ENCODE peak calls at places on chromosomes 11 and 22, in four cellular contexts. M is Panc1, F is stomach, P is endothelial cell of umbilical vein. R is an unnamed sample.

GRCh38 chr11:75233688-75234295 is 6.8 kb upstream of the TPBGL start:
- DNase-seq in M (no peak), F (peak), P (peak), R (no peak)

GRCh38 chr22:22574361-22574760 is 15.3 kb upstream of the PRAME start:
- DNase-seq in M (no peak), F (no peak), P (no peak), R (no peak)

GRCh38 chr11:58573451-58574104 is 2.1 kb downstream of the LPXN start:
- DNase-seq in M (peak), F (no peak), P (peak), R (no peak)

GRCh38 chr11:81476345-81476744 is 1257.3 kb downstream of the FAM181B start:
- DNase-seq in M (no peak), F (no peak), P (no peak), R (no peak)

GRCh38 chr22:45400046-45400445 is 13.4 kb downstream of the SMC1B start:
- DNase-seq in M (no peak), F (no peak), P (no peak), R (no peak)

GRCh38 chr11:23403210-23404185 is 543.2 kb upstream of the CCDC179 start:
- DNase-seq in M (no peak), F (no peak), P (no peak), R (no peak)

GRCh38 chr11:125245299-125245698 is 80.7 kb downstream of the PKNOX2 start:
- DNase-seq in M (no peak), F (no peak), P (no peak), R (no peak)

GRCh38 chr11:111540114-111540920 is at the start of gene LAYN:
- DNase-seq in M (no peak), F (peak), P (no peak), R (no peak)

GRCh38 chr11:108817971-108818370 is 153.1 kb downstream of the DDX10 start:
- DNase-seq in M (no peak), F (no peak), P (no peak), R (no peak)

GRCh38 chr11:111443640-111444039 is 64.6 kb upstream of the POU2AF1 start:
- DNase-seq in M (no peak), F (no peak), P (no peak), R (no peak)

GRCh38 chr11:65355776-65356393 is 1.3 kb downstream of the TIGD3 start:
- DNase-seq in M (no peak), F (no peak), P (peak), R (no peak)

GRCh38 chr22:21700822-21701221 is 34.8 kb downstream of the YPEL1 start:
- DNase-seq in M (no peak), F (no peak), P (no peak), R (no peak)

GRCh38 chr11:110921742-110922200 is 209.5 kb upstream of the ARHGAP20 start:
- DNase-seq in M (no peak), F (peak), P (no peak), R (no peak)

GRCh38 chr22:49997932-49998717 is 14.4 kb downstream of the IL17REL start:
- DNase-seq in M (no peak), F (no peak), P (no peak), R (no peak)

GRCh38 chr22:36376265-36376664 is 11.5 kb downstream of the MYH9 start:
- DNase-seq in M (no peak), F (no peak), P (no peak), R (no peak)

GRCh38 chr11:103608566-103608965 is 427.9 kb upstream of the DDI1 start:
- DNase-seq in M (no peak), F (no peak), P (no peak), R (no peak)

GRCh38 chr11:65454696-65455456 is 32.3 kb downstream of the NEAT1 start:
- DNase-seq in M (no peak), F (peak), P (peak), R (peak)

GRCh38 chr22:16973591-16974297 is 34.3 kb downstream of the GAB4 start:
- DNase-seq in M (no peak), F (peak), P (no peak), R (no peak)

GRCh38 chr11:131488208-131488607 is 117.8 kb downstream of the NTM start:
- DNase-seq in M (no peak), F (no peak), P (no peak), R (no peak)

GRCh38 chr11:133925756-133926155 is 31.0 kb downstream of the IGSF9B start:
- DNase-seq in M (no peak), F (no peak), P (no peak), R (no peak)

DNA sequence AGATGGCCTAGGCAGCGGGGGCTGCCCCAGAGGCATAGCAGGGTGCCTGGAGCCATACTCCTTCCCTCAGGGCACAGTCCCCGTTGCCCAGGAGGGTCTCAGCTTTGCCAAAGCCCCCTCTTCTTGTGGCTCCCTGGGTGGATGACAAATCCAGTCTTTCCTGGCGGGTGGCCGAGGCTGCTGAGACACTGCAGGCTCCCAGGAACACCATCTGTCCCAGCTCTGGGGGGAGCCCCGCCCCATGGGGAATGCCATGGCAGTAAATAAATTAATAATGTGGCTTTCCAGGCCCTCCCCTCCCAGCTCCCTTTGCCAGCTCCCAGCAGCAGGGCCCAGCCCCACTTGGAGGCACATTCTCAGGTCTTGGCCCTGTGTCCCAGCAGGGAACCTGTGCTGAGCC is 45.0 kb downstream of the PDE2A start:
- DNase-seq in M (no peak), F (no peak), P (no peak), R (no peak)
- TF ChIP-seq POLR2AphosphoS5 in M (no peak), F (peak), P (no peak), R (no peak)

GRCh38 chr11:57424802-57425564 is 1.9 kb downstream of the SLC43A3 start:
- DNase-seq in M (no peak), F (peak), P (peak), R (peak)
- TF ChIP-seq POLR2AphosphoS5 in M (no peak), F (peak), P (peak), R (peak)

GRCh38 chr11:34994859-34995258 is 78.4 kb downstream of the PDHX start:
- DNase-seq in M (no peak), F (no peak), P (no peak), R (no peak)
- TF ChIP-seq POLR2AphosphoS5 in M (no peak), F (no peak), P (no peak), R (no peak)

DNA sequence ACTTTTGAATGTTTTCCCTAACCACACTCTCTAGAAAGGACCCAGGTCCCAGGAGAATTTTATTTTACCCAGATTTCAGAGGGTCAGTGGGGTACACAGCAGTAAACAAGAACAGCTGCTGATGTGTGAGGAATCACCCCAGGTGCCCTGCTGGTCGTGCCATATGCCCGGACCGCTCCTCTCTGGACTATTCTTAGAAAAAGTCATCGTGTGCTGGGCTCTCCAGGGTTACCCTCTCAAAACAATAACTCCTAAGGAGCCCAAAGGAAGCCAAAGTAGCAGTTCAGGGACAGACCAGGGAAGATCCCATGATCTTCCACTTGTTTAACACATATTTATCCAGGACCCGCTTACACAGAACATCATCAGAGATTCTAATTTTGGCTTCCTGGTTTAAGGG is 29.7 kb downstream of the LRP4 start:
- DNase-seq in M (no peak), F (no peak), P (no peak), R (no peak)
- TF ChIP-seq POLR2AphosphoS5 in M (no peak), F (no peak), P (no peak), R (no peak)

DNA sequence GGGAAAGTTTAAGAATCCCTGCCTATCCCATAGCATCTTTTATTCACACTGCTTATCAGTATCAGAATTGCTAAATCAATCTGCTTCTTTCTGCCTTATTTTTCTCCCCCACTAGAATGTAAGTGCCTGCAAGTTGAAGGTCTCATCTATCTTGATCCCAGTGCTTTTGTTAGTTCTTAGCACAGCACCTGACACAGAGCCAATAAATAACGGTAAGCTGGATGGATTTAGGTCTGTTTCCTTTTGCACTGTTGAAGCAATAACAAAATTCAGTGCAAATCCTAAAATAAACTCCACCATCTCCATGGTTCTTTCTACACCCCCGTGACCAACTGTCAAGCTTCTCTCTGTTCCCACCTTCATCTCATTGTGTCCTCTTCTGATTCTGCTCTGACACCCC is 36.7 kb upstream of the CD44 start:
- DNase-seq in M (no peak), F (no peak), P (no peak), R (no peak)
- TF ChIP-seq POLR2AphosphoS5 in M (no peak), F (no peak), P (no peak), R (no peak)

GRCh38 chr11:41534861-41535260 is 75.4 kb upstream of the LRRC4C start:
- DNase-seq in M (no peak), F (no peak), P (no peak), R (no peak)

GRCh38 chr11:41532413-41532812 is 73.0 kb upstream of the LRRC4C start:
- DNase-seq in M (no peak), F (no peak), P (no peak), R (no peak)

GRCh38 chr11:41533761-41534160 is 74.3 kb upstream of the LRRC4C start:
- DNase-seq in M (no peak), F (no peak), P (no peak), R (no peak)

GRCh38 chr11:41536001-41536568 is 76.6 kb upstream of the LRRC4C start:
- DNase-seq in M (no peak), F (no peak), P (no peak), R (no peak)
- TF ChIP-seq POLR2AphosphoS5 in M (no peak), F (no peak), P (no peak), R (no peak)

GRCh38 chr22:26804315-26804714 is 146.9 kb downstream of the MIAT start:
- DNase-seq in M (no peak), F (no peak), P (no peak), R (no peak)

GRCh38 chr22:26797910-26798309 is 140.5 kb downstream of the MIAT start:
- DNase-seq in M (no peak), F (no peak), P (no peak), R (no peak)

GRCh38 chr22:26800858-26801257 is 143.5 kb downstream of the MIAT start:
- DNase-seq in M (no peak), F (no peak), P (no peak), R (no peak)

GRCh38 chr22:26798433-26799065 is 141.2 kb downstream of the MIAT start:
- DNase-seq in M (no peak), F (no peak), P (no peak), R (no peak)

DNA sequence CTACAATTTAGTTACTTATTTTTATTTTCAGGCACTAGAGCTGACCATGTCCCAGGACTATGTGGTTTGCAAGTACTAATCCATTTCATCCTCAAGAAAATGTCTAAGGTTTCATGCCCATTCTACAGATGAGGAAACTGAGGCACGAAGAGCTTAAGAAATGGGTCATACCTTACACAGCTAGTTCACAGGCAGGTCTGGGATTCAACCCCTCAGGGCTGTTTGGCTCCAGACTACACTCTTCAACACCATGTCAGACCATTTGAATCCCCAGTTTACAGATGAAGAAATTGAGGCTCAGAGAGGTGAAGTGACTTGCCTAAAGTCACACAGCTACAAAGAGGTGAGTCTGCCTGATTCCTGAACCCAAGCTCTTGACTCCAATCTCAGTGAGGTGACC is 144.1 kb downstream of the MIAT start:
- DNase-seq in M (no peak), F (no peak), P (no peak), R (no peak)
- TF ChIP-seq POLR2AphosphoS5 in M (no peak), F (no peak), P (no peak), R (no peak)

GRCh38 chr11:10303558-10304363 is 1.1 kb upstream of the ADM start:
- DNase-seq in M (no peak), F (peak), P (peak), R (no peak)

GRCh38 chr11:10305964-10306918 is 1.4 kb downstream of the ADM start:
- DNase-seq in M (no peak), F (peak), P (peak), R (no peak)

GRCh38 chr11:10302744-10303557 is 1.9 kb upstream of the ADM start:
- DNase-seq in M (no peak), F (peak), P (peak), R (no peak)

GRCh38 chr11:10305262-10305963 is 540 bp downstream of the ADM start:
- DNase-seq in M (no peak), F (peak), P (no peak), R (no peak)

GRCh38 chr11:10304495-10305261 is at the start of gene ADM:
- DNase-seq in M (peak), F (peak), P (peak), R (no peak)
- TF ChIP-seq POLR2AphosphoS5 in M (peak), F (peak), P (peak), R (peak)

DNA sequence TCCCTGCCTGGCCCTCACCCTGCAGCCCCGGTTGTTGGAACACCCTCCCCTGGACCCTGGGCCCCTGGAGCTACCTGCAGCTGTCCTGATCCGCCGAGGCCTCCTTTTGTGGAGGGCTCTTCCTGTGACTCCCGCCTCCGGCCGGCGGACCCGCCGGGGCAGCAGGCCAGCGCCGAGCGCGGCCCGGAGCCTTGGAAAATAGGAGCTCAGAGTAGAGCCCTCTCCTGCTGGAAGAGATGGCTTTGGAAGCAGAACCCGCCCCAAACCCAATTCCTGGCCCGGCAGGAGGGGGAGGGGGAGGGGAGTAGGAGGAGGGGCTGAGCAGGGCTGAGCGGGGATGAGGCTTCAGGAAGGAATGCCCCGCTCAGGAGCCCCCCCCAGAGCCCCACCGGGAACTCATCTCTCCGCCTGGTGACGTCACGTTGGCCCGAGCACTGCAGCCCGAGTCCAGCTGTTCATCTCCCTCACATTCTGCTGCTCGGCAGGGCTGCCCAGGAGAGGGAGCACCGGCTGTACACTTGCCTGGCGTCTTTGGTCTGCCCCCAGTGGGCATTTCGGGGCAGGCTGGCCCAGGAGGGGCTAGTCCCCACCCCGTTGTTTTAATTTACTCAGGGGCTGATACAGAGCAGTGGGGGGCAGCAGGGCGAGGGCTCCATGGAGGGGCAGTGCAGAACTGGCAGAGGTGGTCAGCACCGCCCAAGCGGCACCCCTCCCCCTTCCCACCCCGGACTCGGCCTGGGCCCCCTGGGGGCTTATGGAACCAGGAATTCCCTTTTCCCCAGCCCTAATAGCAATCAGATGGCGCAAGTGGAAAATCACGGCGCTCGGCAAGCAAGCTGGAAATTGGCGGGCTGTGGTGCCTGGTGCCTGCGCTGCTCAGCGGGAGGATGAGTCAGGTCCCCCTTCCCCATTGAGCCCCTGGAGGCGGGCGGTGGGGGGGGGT is at the start of gene MRGPRF:
- DNase-seq in M (no peak), F (peak), P (no peak), R (no peak)
- TF ChIP-seq POLR2AphosphoS5 in M (no peak), F (peak), P (no peak), R (no peak)

R was measured in GM12878.